ENCODE peak calls at places on chromosomes 7 and 10, in four cellular contexts. U, Q, Y and B are unnamed samples.
A peak's percentile ranks its signal among the peaks of the same experiment; 100 is the strongest.

GRCh38 chr7:2266911-2267310 is 24.9 kb downstream of the NUDT1 start:
- DNase-seq in Y (no peak), U (no peak), Q (no peak), B (peak; percentile 29)

GRCh38 chr10:71708897-71709882 is 10.4 kb downstream of the C10orf105 start:
- DNase-seq in Y (no peak), Q (no peak), U (no peak), B (no peak)

GRCh38 chr10:14562615-14563214 is 212.0 kb downstream of the FAM107B start:
- DNase-seq in Y (no peak), Q (no peak), U (no peak), B (no peak)

GRCh38 chr7:146150153-146150552 is 33.6 kb downstream of the CNTNAP2 start:
- DNase-seq in Y (no peak), U (no peak), Q (no peak), B (no peak)

GRCh38 chr7:66894463-66895080 is 26.5 kb upstream of the TMEM248 start:
- DNase-seq in Q (no peak), Y (no peak), U (no peak), B (peak; percentile 18)

GRCh38 chr7:77199008-77199966 is at the start of gene FGL2:
- DNase-seq in Y (peak; percentile 1), U (no peak), Q (no peak), B (peak; percentile 24)

GRCh38 chr7:79684384-79684783 is 230.9 kb upstream of the MAGI2 start:
- DNase-seq in U (no peak), Y (no peak), Q (no peak), B (no peak)

GRCh38 chr10:51145388-51145787 is 71.1 kb downstream of the PRKG1 start:
- DNase-seq in Q (no peak), Y (no peak), U (no peak), B (no peak)

GRCh38 chr7:117705630-117706029 is 167.6 kb downstream of the CTTNBP2 start:
- DNase-seq in Y (no peak), Q (no peak), U (no peak), B (no peak)

GRCh38 chr7:149732611-149733010 is 40.8 kb downstream of the ZNF467 start:
- DNase-seq in U (no peak), Q (no peak), Y (no peak), B (no peak)

GRCh38 chr7:142461437-142461836 is 203.6 kb upstream of the PRSS58 start:
- DNase-seq in U (no peak), Y (no peak), Q (no peak), B (no peak)

GRCh38 chr10:73478636-73479035 is 17.2 kb downstream of the PPP3CB start:
- DNase-seq in Q (no peak), U (no peak), Y (no peak), B (no peak)

GRCh38 chr7:155979566-155979965 is 167.3 kb upstream of the SHH start:
- DNase-seq in Q (no peak), U (no peak), Y (no peak), B (no peak)

GRCh38 chr10:27319752-27320561 is 79.4 kb upstream of the ACBD5 start:
- DNase-seq in Q (no peak), Y (no peak), U (peak; percentile 14), B (no peak)

GRCh38 chr7:146136357-146136875 is 19.8 kb downstream of the CNTNAP2 start:
- DNase-seq in U (no peak), Y (no peak), Q (no peak), B (no peak)

GRCh38 chr7:69803699-69804516 is 205.6 kb downstream of the AUTS2 start:
- DNase-seq in Q (no peak), U (peak; percentile 12), Y (no peak), B (no peak)

GRCh38 chr7:108236681-108237415 is 106.7 kb upstream of the LAMB4 start:
- DNase-seq in U (no peak), Y (no peak), Q (no peak), B (no peak)

GRCh38 chr7:29328811-29329210 is 134.2 kb downstream of the CHN2 start:
- DNase-seq in U (no peak), Q (no peak), Y (no peak), B (no peak)

GRCh38 chr7:42292991-42293521 is 56.0 kb upstream of the GLI3 start:
- DNase-seq in Y (no peak), Q (no peak), U (no peak), B (no peak)

GRCh38 chr10:74511051-74511450 is 315.3 kb upstream of the KAT6B start:
- DNase-seq in Y (no peak), U (no peak), Q (no peak), B (no peak)

GRCh38 chr7:83852136-83852535 is 203.2 kb upstream of the SEMA3E start:
- DNase-seq in Q (no peak), Y (no peak), U (no peak), B (no peak)

GRCh38 chr7:47720141-47720906 is 138.4 kb upstream of the TNS3 start:
- DNase-seq in Q (no peak), U (no peak), Y (no peak), B (no peak)

GRCh38 chr10:46048152-46048551 is 2.1 kb upstream of the MSMB start:
- DNase-seq in Y (no peak), Q (no peak), U (no peak), B (no peak)

GRCh38 chr7:81014266-81014665 is 95.4 kb upstream of the SEMA3C start:
- DNase-seq in Q (peak; percentile 8), U (no peak), Y (no peak), B (no peak)

GRCh38 chr10:124032982-124033886 is 60.2 kb downstream of the CHST15 start:
- DNase-seq in Y (no peak), U (no peak), Q (no peak), B (peak; percentile 81)

GRCh38 chr10:51886438-51887068 is 187.2 kb upstream of the CSTF2T start:
- DNase-seq in U (no peak), Q (no peak), Y (no peak), B (no peak)

GRCh38 chr7:17354473-17354872 is 56.0 kb downstream of the AHR start:
- DNase-seq in U (no peak), Y (no peak), Q (no peak), B (no peak)

GRCh38 chr10:5488272-5489161 is 10.9 kb downstream of the CALML5 start:
- DNase-seq in U (no peak), Q (no peak), Y (no peak), B (no peak)

GRCh38 chr7:98872328-98872924 is 2.6 kb upstream of the TMEM130 start:
- DNase-seq in U (no peak), Q (no peak), Y (no peak), B (no peak)

GRCh38 chr7:32428546-32428945 is 61.6 kb downstream of the LSM5 start:
- DNase-seq in U (no peak), Y (no peak), Q (no peak), B (no peak)